ENCODE peak calls at places on chromosomes 13 and 19, in four cellular contexts. G is transverse colon, V is HCT116, A is breast epithelium. P is an unnamed sample. For H3K36me3, the result is how much of the 10 kb centered on the place peaks cover.

GRCh38 chr13:24083722-24084421 is 76.6 kb upstream of the SPATA13 start:
- DNase-seq in G (no peak), V (no peak), A (no peak), P (no peak)

GRCh38 chr13:98962901-98963594 is 14.8 kb downstream of the DOCK9 start:
- DNase-seq in G (no peak), V (no peak), A (no peak), P (no peak)

GRCh38 chr19:27966390-27966816 is 1246.5 kb downstream of the UQCRFS1 start:
- DNase-seq in G (no peak), V (no peak), A (no peak), P (no peak)

GRCh38 chr19:30391554-30392551 is 19.7 kb downstream of the ZNF536 start:
- DNase-seq in G (no peak), V (no peak), A (no peak), P (peak)

GRCh38 chr13:112982281-112983041 is 13.4 kb downstream of the MCF2L start:
- DNase-seq in G (no peak), V (no peak), A (no peak), P (no peak)

GRCh38 chr19:28488006-28488405 is 724.9 kb downstream of the UQCRFS1 start:
- DNase-seq in G (peak), V (no peak), A (no peak), P (no peak)

GRCh38 chr13:46530084-46530935 is 22.7 kb upstream of the LRCH1 start:
- DNase-seq in G (no peak), V (no peak), A (no peak), P (no peak)

GRCh38 chr19:39823693-39824092 is 10.3 kb downstream of the DYRK1B start:
- DNase-seq in G (no peak), V (no peak), A (no peak), P (no peak)

GRCh38 chr13:32199168-32199567 is 116.0 kb downstream of the ZAR1L start:
- DNase-seq in G (no peak), V (no peak), A (no peak), P (no peak)

GRCh38 chr13:31913459-31913858 is 118.1 kb upstream of the FRY start:
- DNase-seq in G (no peak), V (no peak), A (no peak), P (no peak)

GRCh38 chr13:31000889-31001288 is 68.4 kb downstream of the TEX26 start:
- DNase-seq in G (no peak), V (no peak), A (no peak), P (no peak)

GRCh38 chr19:22026687-22027086 is 15.9 kb upstream of the ZNF208 start:
- DNase-seq in G (no peak), V (no peak), A (no peak), P (no peak)

GRCh38 chr13:51768378-51768921 is 35.5 kb downstream of the DHRS12 start:
- DNase-seq in G (no peak), V (no peak), A (no peak), P (no peak)

GRCh38 chr13:31898383-31899071 is 133.0 kb upstream of the FRY start:
- DNase-seq in G (no peak), V (no peak), A (no peak), P (no peak)

GRCh38 chr19:49338023-49338677 is 2.9 kb downstream of the CD37 start:
- DNase-seq in G (no peak), V (no peak), A (peak), P (no peak)

GRCh38 chr13:31638577-31638976 is 100.7 kb upstream of the RXFP2 start:
- DNase-seq in G (no peak), V (no peak), A (no peak), P (no peak)

GRCh38 chr13:46178821-46179220 is 3.2 kb downstream of the LCP1 start:
- DNase-seq in G (no peak), V (no peak), A (no peak), P (no peak)

DNA sequence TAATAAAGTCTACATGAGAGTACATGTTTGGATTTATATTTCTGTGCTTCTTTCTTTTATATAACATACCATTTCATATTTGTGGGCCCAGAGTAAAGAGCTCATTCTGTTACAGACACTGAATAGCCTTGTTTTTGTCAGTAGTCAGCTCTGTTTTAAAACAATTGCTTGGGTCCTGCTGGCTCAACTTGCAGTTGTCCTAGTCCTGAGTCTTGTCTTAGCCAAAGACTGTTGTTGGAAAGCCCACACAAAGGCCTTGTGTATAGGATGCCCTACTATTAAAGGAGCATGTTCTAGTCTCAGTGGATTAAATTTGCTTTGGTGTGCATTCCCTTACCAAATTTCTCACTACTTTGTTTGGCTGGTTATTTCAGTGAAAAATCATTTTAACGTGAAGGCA is 3.8 kb upstream of the KCNRG start:
- DNase-seq in G (no peak), V (no peak), A (no peak), P (no peak)
- H3K36me3 ChIP-seq in G (under half), V (under half), A (under half), P (half or more)

DNA sequence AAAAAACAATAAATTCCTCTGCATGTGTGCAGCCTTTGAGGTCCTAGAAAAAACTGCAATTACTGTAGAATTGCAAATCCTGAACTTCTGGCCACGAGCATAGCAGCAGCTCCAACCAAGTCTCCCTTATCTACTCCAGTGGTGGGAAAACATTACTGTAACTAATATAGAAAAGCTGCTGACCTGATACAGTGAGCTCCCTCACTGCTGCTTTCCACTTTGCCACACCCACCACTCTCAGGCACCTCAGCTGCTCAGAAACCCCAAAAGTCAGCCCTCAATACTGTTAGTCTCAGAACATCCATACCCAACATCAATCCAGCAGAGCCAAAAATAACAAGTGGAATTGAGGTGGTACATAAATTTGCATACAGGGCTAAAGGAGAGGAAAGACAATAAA is 192.5 kb downstream of the POU4F1 start:
- DNase-seq in G (no peak), V (no peak), A (no peak), P (no peak)
- H3K4me3 ChIP-seq in G (no peak), V (no peak), A (no peak), P (no peak)

GRCh38 chr13:40681341-40682051 is 15.1 kb upstream of the FOXO1 start:
- DNase-seq in G (no peak), V (no peak), A (no peak), P (no peak)
- TF ChIP-seq POLR2AphosphoS5 in G (no peak), V (no peak), A (no peak), P (no peak)

GRCh38 chr19:19009951-19010350 is 23.4 kb downstream of the SUGP2 start:
- DNase-seq in G (no peak), V (no peak), A (no peak), P (no peak)
- H3K36me3 ChIP-seq in G (under half), V (half or more), A (under half), P (half or more)

GRCh38 chr19:38183227-38183914 is 40.7 kb downstream of the DPF1 start:
- DNase-seq in G (no peak), V (no peak), A (no peak), P (no peak)
- H3K4me3 ChIP-seq in G (no peak), V (no peak), A (peak), P (no peak)

GRCh38 chr13:73533111-73533510 is 474.3 kb downstream of the KLF5 start:
- DNase-seq in G (no peak), V (no peak), A (no peak), P (no peak)

GRCh38 chr13:73535341-73535740 is 476.5 kb downstream of the KLF5 start:
- DNase-seq in G (no peak), V (no peak), A (no peak), P (no peak)

GRCh38 chr13:73542446-73542845 is 483.6 kb downstream of the KLF5 start:
- DNase-seq in G (no peak), V (no peak), A (no peak), P (no peak)

GRCh38 chr13:73532582-73532981 is 473.8 kb downstream of the KLF5 start:
- DNase-seq in G (no peak), V (no peak), A (no peak), P (no peak)

DNA sequence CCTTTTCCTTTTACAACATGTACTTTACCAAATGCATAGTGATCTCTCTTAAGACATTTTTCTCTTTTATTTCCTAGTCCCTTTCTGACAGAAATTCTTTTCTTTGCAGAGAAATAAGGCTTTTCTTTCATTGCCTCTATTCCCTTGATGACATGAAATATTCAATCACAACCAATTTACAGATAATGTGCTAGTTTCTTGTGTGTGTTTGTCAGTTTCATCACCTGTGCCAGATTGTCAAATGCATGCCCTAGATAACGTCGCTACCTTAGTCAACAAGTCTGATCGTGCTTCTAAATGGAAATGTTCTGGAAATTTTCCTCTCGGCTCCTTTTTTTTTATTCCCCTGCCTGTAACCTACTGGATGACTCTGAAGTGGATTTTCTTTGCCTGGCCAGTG is 478.1 kb downstream of the KLF5 start:
- DNase-seq in G (no peak), V (no peak), A (no peak), P (no peak)
- TF ChIP-seq POLR2AphosphoS5 in G (no peak), V (no peak), A (no peak), P (no peak)

DNA sequence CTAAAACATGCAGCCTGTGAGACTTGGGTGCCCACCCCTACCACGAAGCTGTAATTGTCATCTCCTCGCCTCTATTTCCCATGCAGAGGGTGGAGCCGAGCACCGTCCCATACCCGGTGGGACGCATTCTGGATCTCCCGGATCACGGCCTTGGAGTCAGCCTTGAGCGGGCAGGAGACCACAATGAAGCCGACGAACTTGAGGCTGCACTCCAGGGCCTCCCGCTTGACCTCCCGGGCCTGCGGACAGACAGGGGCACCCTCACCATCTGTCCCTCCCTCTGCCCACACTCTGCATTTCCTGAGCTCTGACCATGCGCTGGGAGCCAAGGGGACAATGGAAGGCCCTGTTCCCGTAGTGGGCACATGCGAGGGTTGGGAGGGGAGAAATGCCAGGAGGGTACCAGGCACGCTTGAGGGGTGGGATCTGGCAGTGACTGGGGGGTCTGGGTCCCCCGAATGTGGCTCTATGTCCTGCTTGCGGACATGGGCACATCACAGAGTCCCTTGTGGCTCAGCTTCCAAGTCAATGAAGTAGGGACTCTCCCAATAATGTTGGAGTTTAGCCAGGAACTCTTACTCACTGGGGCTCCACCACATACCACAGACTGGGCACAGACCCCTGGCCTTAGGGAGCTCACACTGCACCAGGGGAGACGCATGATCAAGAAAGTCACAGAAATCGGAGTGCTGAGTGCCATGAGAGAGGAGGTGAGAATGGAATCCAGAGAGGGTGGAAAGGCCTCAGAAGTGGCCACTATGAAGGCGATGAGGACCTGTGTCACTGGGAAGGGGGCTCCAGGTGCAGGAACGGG is 9.2 kb upstream of the GMIP start:
- DNase-seq in G (no peak), V (no peak), A (no peak), P (no peak)
- H3K36me3 ChIP-seq in G (under half), V (under half), A (under half), P (half or more)

GRCh38 chr13:83880275-83881027 is 1.8 kb downstream of the SLITRK1 start:
- DNase-seq in G (no peak), V (no peak), A (no peak), P (no peak)

GRCh38 chr13:83879431-83880171 is 2.7 kb downstream of the SLITRK1 start:
- DNase-seq in G (no peak), V (no peak), A (no peak), P (no peak)

GRCh38 chr13:83877901-83878300 is 4.4 kb downstream of the SLITRK1 start:
- DNase-seq in G (no peak), V (no peak), A (no peak), P (no peak)

GRCh38 chr13:83876546-83876945 is 5.7 kb downstream of the SLITRK1 start:
- DNase-seq in G (no peak), V (no peak), A (no peak), P (no peak)

GRCh38 chr13:83878691-83879410 is 3.4 kb downstream of the SLITRK1 start:
- DNase-seq in G (no peak), V (no peak), A (no peak), P (no peak)
- H3K4me3 ChIP-seq in G (no peak), V (no peak), A (no peak), P (no peak)

P was measured in SK-N-MC.